ENCODE peak calls at places on chromosomes 3 and 15, in six cellular contexts. X is sigmoid colon; C is activated gamma-delta T cell treated with Interleukin-2 at 50 U/mL for 16 hours; R is T-helper 1 cell; B is neural progenitor cell; O is activated CD8-positive, alpha-beta T cell treated with anti-CD3 and anti-CD28 coated beads for 36 hours. H is an unnamed sample.

GRCh38 chr15:84079885-84080777 is 155.4 kb upstream of the GOLGA6L4 start:
- DNase-seq in C (peak; percentile 28), R (peak; percentile 2), X (peak; percentile 67), O (peak; percentile 80), B (peak; percentile 84), H (peak; percentile 0)

GRCh38 chr3:81744366-81744765 is 17.1 kb downstream of the GBE1 start:
- DNase-seq in X (no peak), O (no peak), C (no peak), R (no peak), B (no peak), H (no peak)

GRCh38 chr3:156605686-156606605 is 51.0 kb upstream of the SSR3 start:
- DNase-seq in B (peak; percentile 77), C (no peak), O (no peak), X (peak; percentile 71), R (no peak), H (no peak)

GRCh38 chr3:66582721-66583141 is 81.9 kb upstream of the LRIG1 start:
- DNase-seq in R (peak; percentile 28), X (no peak), B (no peak), O (peak; percentile 53), C (peak; percentile 63), H (no peak)

GRCh38 chr3:194323785-194324735 is 27.1 kb downstream of the CPN2 start:
- DNase-seq in O (peak; percentile 68), X (peak; percentile 90), R (no peak), B (peak; percentile 40), C (peak; percentile 32), H (no peak)

GRCh38 chr3:27971600-27971999 is 249.5 kb upstream of the EOMES start:
- DNase-seq in O (no peak), B (peak; percentile 19), R (no peak), X (no peak), C (no peak), H (no peak)

GRCh38 chr3:186930639-186931486 is 537 bp downstream of the ST6GAL1 start:
- DNase-seq in C (peak; percentile 71), O (peak; percentile 73), X (no peak), R (peak; percentile 55), B (peak; percentile 93), H (peak; percentile 22)

GRCh38 chr15:66835558-66835878 is 133.5 kb downstream of the SMAD6 start:
- DNase-seq in X (no peak), R (no peak), B (no peak), C (no peak), O (no peak), H (no peak)

GRCh38 chr3:31880482-31881078 is 100.5 kb downstream of the OSBPL10 start:
- DNase-seq in C (no peak), B (no peak), R (no peak), X (no peak), O (no peak), H (no peak)

GRCh38 chr3:143321058-143321769 is 201.6 kb downstream of the CHST2 start:
- DNase-seq in B (no peak), O (no peak), R (no peak), C (no peak), X (no peak), H (no peak)

GRCh38 chr3:39154323-39155021 is 1.1 kb upstream of the CSRNP1 start:
- DNase-seq in R (no peak), C (no peak), O (no peak), B (peak; percentile 74), X (peak; percentile 79), H (no peak)

GRCh38 chr15:82648257-82649103 is 1.3 kb upstream of the CPEB1 start:
- DNase-seq in X (no peak), B (peak; percentile 65), C (no peak), O (no peak), R (no peak), H (no peak)

GRCh38 chr15:89127054-89127702 is 38.9 kb downstream of the ABHD2 start:
- DNase-seq in C (no peak), B (no peak), R (no peak), O (peak; percentile 30), X (no peak), H (no peak)

GRCh38 chr3:178823556-178824229 is 247.9 kb downstream of the ZMAT3 start:
- DNase-seq in R (no peak), C (no peak), B (no peak), X (no peak), O (no peak), H (no peak)

GRCh38 chr15:74320358-74321247 is 46.8 kb downstream of the CYP11A1 start:
- DNase-seq in O (peak; percentile 75), B (peak; percentile 81), R (no peak), C (peak; percentile 44), X (no peak), H (no peak)

GRCh38 chr3:185115371-185115770 is 37.5 kb downstream of the C3orf70 start:
- DNase-seq in X (no peak), C (no peak), R (no peak), O (no peak), B (no peak), H (no peak)

GRCh38 chr3:183253961-183254815 is 1.1 kb downstream of the B3GNT5 start:
- DNase-seq in O (peak; percentile 45), C (no peak), R (no peak), X (peak; percentile 65), B (peak; percentile 79), H (no peak)

GRCh38 chr3:24886511-24886910 is 391.9 kb upstream of the THRB start:
- DNase-seq in B (no peak), C (no peak), R (no peak), X (no peak), O (no peak), H (no peak)

GRCh38 chr3:10692039-10692438 is 124.0 kb upstream of the SLC6A11 start:
- DNase-seq in X (no peak), B (no peak), R (no peak), O (no peak), C (no peak), H (no peak)

GRCh38 chr3:182682263-182683229 is 110.8 kb upstream of the ATP11B start:
- DNase-seq in O (peak; percentile 79), C (peak; percentile 50), R (peak; percentile 42), B (peak; percentile 87), X (no peak), H (no peak)

GRCh38 chr3:110774496-110775265 is 296.9 kb upstream of the NECTIN3 start:
- DNase-seq in X (no peak), R (no peak), O (no peak), B (no peak), C (no peak), H (no peak)

GRCh38 chr15:26866298-26867198 is at the start of gene GABRA5:
- DNase-seq in R (no peak), C (no peak), O (no peak), B (peak; percentile 86), X (no peak), H (no peak)

GRCh38 chr15:75420698-75421097 is 30.8 kb downstream of the SIN3A start:
- DNase-seq in R (no peak), O (no peak), B (no peak), X (no peak), C (no peak), H (no peak)

GRCh38 chr3:64548200-64548889 is 139.5 kb downstream of the ADAMTS9 start:
- DNase-seq in X (peak; percentile 95), B (no peak), C (no peak), O (no peak), R (no peak), H (no peak)

GRCh38 chr3:117165611-117166051 is 456.1 kb downstream of the TUSC7 start:
- DNase-seq in C (no peak), X (no peak), B (peak; percentile 81), R (no peak), O (no peak), H (no peak)

GRCh38 chr15:81189583-81190283 is 6.9 kb upstream of the IL16 start:
- DNase-seq in C (no peak), X (peak; percentile 89), O (no peak), B (no peak), R (no peak), H (no peak)

GRCh38 chr15:67198157-67198754 is 56.2 kb downstream of the AAGAB start:
- DNase-seq in C (no peak), X (no peak), B (no peak), O (no peak), R (no peak), H (no peak)

GRCh38 chr3:27216955-27217552 is 152.1 kb downstream of the NEK10 start:
- DNase-seq in X (no peak), R (no peak), B (no peak), C (no peak), O (no peak), H (no peak)

GRCh38 chr15:30903497-30904187 is at the start of gene FAN1:
- DNase-seq in B (peak; percentile 90), C (peak; percentile 60), R (peak; percentile 57), O (peak; percentile 83), X (peak; percentile 91), H (peak; percentile 32)

GRCh38 chr3:143443851-143444331 is 324.3 kb downstream of the CHST2 start:
- DNase-seq in R (no peak), X (peak; percentile 73), O (peak; percentile 59), B (no peak), C (no peak), H (no peak)

GRCh38 chr3:126461450-126462070 is 14.1 kb downstream of the ZXDC start:
- DNase-seq in C (no peak), R (no peak), B (no peak), O (no peak), X (peak; percentile 40), H (no peak)

GRCh38 chr3:37667359-37667758 is 194.3 kb upstream of the CTDSPL start:
- DNase-seq in X (no peak), B (no peak), R (no peak), O (no peak), C (no peak), H (no peak)

GRCh38 chr3:128605091-128606046 is 45.2 kb downstream of the RPN1 start:
- DNase-seq in R (no peak), X (no peak), C (no peak), O (no peak), B (no peak), H (no peak)